ENCODE peak calls at places on chromosomes 11 and 22, in ten cellular contexts. G is uterus; Q is ovary; W is IMR-90; V is astrocyte; H is GM23338; U is SJSA1; X is mesendoderm; Z is A549; B is naive thymus-derived CD4-positive, alpha-beta T cell. O is an unnamed sample. For H3K4me1, the result is how much of the 10 kb centered on the place peaks cover.

GRCh38 chr11:18367431-18367830 is 26.9 kb upstream of the LDHA start:
- DNase-seq in U (no peak), G (no peak), Q (no peak), H (no peak), Z (no peak), X (no peak), B (no peak), W (peak), V (no peak), O (no peak)

GRCh38 chr11:61872935-61873565 is 18.3 kb downstream of the FADS3 start:
- DNase-seq in H (no peak), B (no peak), Z (no peak), W (no peak), Q (no peak), G (no peak), V (no peak), X (no peak), U (no peak), O (no peak)

GRCh38 chr11:110317516-110317932 is 21.1 kb upstream of the RDX start:
- DNase-seq in X (peak), G (no peak), V (peak), H (no peak), W (peak), U (no peak), Z (no peak), Q (no peak), B (no peak), O (no peak)

GRCh38 chr11:43920598-43921419 is 21.6 kb upstream of the C11orf96 start:
- DNase-seq in Z (peak), Q (peak), W (peak), U (peak), H (no peak), G (peak), V (peak), X (peak), B (no peak), O (peak)

GRCh38 chr22:43066844-43067385 is 22.3 kb downstream of the TTLL1 start:
- DNase-seq in H (no peak), Q (no peak), B (no peak), W (peak), X (no peak), V (peak), G (no peak), Z (no peak), U (peak), O (peak)

GRCh38 chr11:61699737-61700160 is 19.6 kb downstream of the DAGLA start:
- DNase-seq in B (no peak), V (no peak), G (no peak), U (no peak), W (no peak), H (no peak), Z (no peak), Q (no peak), X (no peak), O (peak)

GRCh38 chr11:424232-424631 is 9.4 kb upstream of the SIGIRR start:
- DNase-seq in B (no peak), H (no peak), W (no peak), Z (no peak), Q (no peak), U (no peak), V (no peak), X (no peak), G (no peak), O (no peak)

GRCh38 chr22:41230399-41230785 is 10.3 kb downstream of the CHADL start:
- DNase-seq in V (no peak), U (no peak), W (no peak), H (no peak), Q (no peak), X (no peak), B (no peak), Z (no peak), G (no peak), O (no peak)

GRCh38 chr11:10443721-10444120 is 11.3 kb upstream of the AMPD3 start:
- DNase-seq in X (no peak), H (no peak), Q (no peak), V (no peak), G (no peak), Z (no peak), B (no peak), U (no peak), W (no peak), O (no peak)

GRCh38 chr11:77083553-77084245 is 16.9 kb downstream of the CAPN5 start:
- DNase-seq in V (no peak), B (no peak), H (no peak), G (no peak), Q (peak), Z (no peak), W (no peak), X (no peak), U (no peak), O (no peak)

GRCh38 chr11:120390585-120390922 is 54.3 kb downstream of the ARHGEF12 start:
- DNase-seq in W (no peak), Z (no peak), G (no peak), H (no peak), X (no peak), B (no peak), Q (no peak), V (no peak), U (no peak), O (no peak)

GRCh38 chr11:118656563-118657165 is 22.8 kb downstream of the TREH start:
- DNase-seq in G (no peak), H (no peak), B (no peak), U (no peak), X (no peak), Q (no peak), V (no peak), Z (no peak), W (no peak), O (no peak)

GRCh38 chr11:131473510-131473909 is 103.1 kb downstream of the NTM start:
- DNase-seq in H (no peak), Q (no peak), X (no peak), W (no peak), G (no peak), V (no peak), B (no peak), Z (no peak), U (no peak), O (no peak)

GRCh38 chr22:26656896-26657851 is at the start of gene MIAT:
- DNase-seq in B (peak), U (no peak), W (peak), Q (no peak), X (peak), V (no peak), G (no peak), Z (no peak), H (peak), O (no peak)

GRCh38 chr11:12802418-12803085 is 128.3 kb downstream of the TEAD1 start:
- DNase-seq in B (no peak), V (peak), G (peak), Z (peak), W (peak), Q (peak), U (peak), H (peak), X (peak), O (peak)

GRCh38 chr11:68014966-68015447 is 4.9 kb downstream of the ALDH3B1 start:
- DNase-seq in H (no peak), W (no peak), X (no peak), V (no peak), B (no peak), Q (no peak), G (no peak), Z (no peak), U (no peak), O (no peak)

GRCh38 chr22:46979506-46979905 is 217.1 kb downstream of the TBC1D22A start:
- DNase-seq in Q (no peak), V (no peak), W (no peak), X (no peak), B (no peak), H (no peak), G (no peak), U (no peak), Z (no peak), O (no peak)

GRCh38 chr22:40922484-40923303 is 28.5 kb upstream of the RBX1 start:
- DNase-seq in U (peak), G (no peak), W (peak), V (peak), X (peak), Q (no peak), H (peak), Z (peak), B (peak), O (no peak)

DNA sequence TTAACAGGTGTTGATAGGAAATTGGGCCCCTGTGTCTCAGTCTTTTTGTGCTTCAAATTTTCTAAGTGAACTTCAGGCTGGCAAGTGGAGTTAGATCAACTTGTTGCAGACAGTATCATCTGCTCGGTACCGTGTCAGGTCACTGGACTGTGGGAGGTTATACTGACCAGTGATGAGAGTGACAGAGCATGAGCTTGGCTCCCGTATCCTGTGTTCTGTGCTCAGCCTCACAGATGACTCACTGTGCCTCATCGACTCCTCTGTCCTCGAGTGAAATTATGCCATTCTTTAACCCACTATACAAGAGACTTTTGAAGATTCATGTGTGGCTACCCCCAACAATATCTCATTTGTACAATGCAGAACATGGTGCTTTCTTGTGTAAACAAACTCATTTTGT is 7.9 kb downstream of the GRAP2 start:
- DNase-seq in V (peak), W (peak), H (no peak), Z (no peak), B (no peak), Q (no peak), G (no peak), X (no peak), U (no peak), O (no peak)
- H3K27ac ChIP-seq in V (no peak), W (no peak), H (no peak), Z (no peak), B (peak), Q (no peak), G (no peak), X (no peak), U (no peak), O (no peak)

DNA sequence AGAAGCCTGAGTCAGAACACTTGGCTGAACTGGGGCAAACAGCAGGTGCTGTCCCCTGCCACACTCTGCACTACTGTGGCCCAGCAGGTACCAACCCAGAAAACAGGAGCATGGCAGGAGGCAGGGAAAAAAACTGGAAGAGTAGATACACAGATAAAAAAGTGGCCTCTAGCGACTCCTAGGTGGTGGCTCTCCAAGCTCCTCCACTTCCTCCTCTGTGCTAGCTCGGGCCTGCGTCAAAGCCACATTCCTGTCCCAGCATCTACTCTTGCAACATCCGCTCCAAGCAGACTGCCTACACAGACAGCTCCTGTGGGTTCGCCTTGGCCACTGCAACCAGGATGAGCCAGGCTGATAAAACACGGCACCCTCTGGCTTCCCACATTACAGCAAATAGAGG is 6.9 kb downstream of the OR8B12 start:
- DNase-seq in Q (no peak), H (peak), X (peak), V (peak), U (no peak), Z (peak), W (peak), B (no peak), G (no peak), O (peak)
- H3K4me1 ChIP-seq in Q (under half), H (under half), X (under half), V (under half), U (under half), Z (under half), W (under half), B (under half), G (under half), O (under half)

GRCh38 chr22:34829485-34829884 is 236.5 kb upstream of the ISX start:
- DNase-seq in B (no peak), X (no peak), G (no peak), W (no peak), V (no peak), Q (no peak), H (no peak), Z (no peak), U (no peak), O (no peak)

DNA sequence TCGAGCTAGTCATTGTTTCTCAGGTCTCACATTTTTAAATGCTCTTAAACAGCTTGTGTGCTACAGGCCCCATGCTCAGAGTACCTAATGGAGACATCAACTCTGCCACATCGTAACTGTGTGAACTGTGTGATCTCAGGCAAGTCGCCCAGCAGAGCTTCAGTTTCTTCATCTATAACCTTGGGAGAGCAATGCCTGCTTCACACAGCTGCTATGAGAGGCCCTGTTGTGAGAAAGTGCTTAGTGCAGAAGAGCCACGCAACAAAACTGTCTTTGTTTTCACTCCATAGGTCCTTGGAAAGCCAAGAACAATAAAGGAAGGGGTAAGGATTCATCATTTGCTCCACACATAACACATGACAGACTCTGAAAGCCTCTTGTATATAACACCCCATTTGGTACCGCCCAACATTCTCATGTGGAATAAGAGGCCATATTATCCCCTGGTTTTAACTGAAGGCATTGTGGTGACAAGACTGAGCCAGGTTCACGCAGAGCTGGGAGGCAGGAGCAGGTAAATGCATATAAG is 231.9 kb upstream of the ISX start:
- DNase-seq in B (no peak), W (no peak), V (no peak), Z (no peak), U (no peak), X (peak), Q (no peak), H (no peak), G (no peak), O (no peak)
- H3K27ac ChIP-seq in B (no peak), W (no peak), V (no peak), Z (no peak), U (no peak), X (peak), Q (no peak), H (no peak), G (no peak), O (no peak)

GRCh38 chr11:2379471-2380174 is 2.5 kb downstream of the CD81 start:
- DNase-seq in W (no peak), H (no peak), B (no peak), Z (no peak), Q (peak), X (no peak), G (no peak), V (no peak), U (no peak), O (no peak)
- H3K4me1 ChIP-seq in W (under half), H (under half), B (under half), Z (half or more), Q (under half), X (under half), G (under half), V (under half), U (under half), O (under half)

GRCh38 chr22:44549021-44549420 is 51.0 kb upstream of the RTL6 start:
- DNase-seq in V (no peak), H (no peak), X (peak), B (no peak), W (no peak), U (no peak), G (no peak), Q (no peak), Z (no peak), O (no peak)

GRCh38 chr22:44547371-44547770 is 49.3 kb upstream of the RTL6 start:
- DNase-seq in X (no peak), H (no peak), V (no peak), B (no peak), Q (no peak), G (no peak), Z (no peak), U (no peak), W (no peak), O (no peak)

GRCh38 chr22:44545773-44546172 is 47.7 kb upstream of the RTL6 start:
- DNase-seq in H (no peak), W (no peak), Z (no peak), Q (no peak), B (no peak), U (no peak), V (no peak), X (no peak), G (no peak), O (no peak)

GRCh38 chr22:44544523-44545433 is 46.7 kb upstream of the RTL6 start:
- DNase-seq in X (no peak), G (no peak), V (no peak), W (no peak), Z (no peak), Q (no peak), H (no peak), B (no peak), U (no peak), O (no peak)

DNA sequence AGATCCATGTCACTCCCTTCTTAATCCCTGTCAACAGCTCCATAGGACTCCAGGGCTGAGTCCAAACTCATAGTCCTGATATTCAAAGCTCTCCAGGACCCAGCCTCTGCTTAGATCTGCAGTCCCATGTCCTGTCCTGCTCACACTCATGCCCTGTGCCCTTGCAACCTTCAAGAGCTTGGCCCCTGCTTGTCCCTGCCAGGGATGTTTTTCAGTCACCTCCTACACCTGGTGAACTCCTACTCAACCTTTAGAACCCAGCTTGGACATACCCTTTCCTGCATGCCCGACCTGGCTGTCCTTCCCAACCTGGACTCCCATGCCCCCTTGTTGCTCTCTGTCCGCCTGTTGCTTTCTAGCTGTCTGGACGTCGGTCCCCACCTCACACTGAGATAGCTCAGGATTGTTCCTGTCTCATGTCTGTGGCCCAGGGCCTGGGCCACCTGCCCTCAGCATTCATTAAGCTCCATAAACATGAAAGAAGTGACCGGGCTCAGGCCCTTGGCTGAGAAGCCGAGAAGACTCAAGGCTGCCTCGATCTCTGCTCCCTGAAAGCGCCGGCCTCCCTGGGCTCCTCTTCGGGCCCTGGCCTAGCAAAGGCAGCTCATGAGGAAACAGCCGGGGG is 48.8 kb upstream of the RTL6 start:
- DNase-seq in G (no peak), Q (no peak), H (no peak), Z (no peak), U (no peak), B (no peak), W (no peak), X (no peak), V (no peak), O (no peak)
- H3K27ac ChIP-seq in G (no peak), Q (no peak), H (no peak), Z (no peak), U (no peak), B (no peak), W (no peak), X (no peak), V (no peak), O (no peak)